ENCODE peak calls at places on chromosomes 7 and 10, in five cellular contexts. L is NCI-H345; V is AG10803; X is coronary artery; B is activated CD4-positive, alpha-beta T cell treated with anti-CD3 and anti-CD28 coated beads for 36 hours. F is an unnamed sample.

GRCh38 chr7:2760098-2760889 is 72.3 kb downstream of the AMZ1 start:
- DNase-seq in L (peak; percentile 71), V (peak; percentile 58), X (no peak), B (peak; percentile 41), F (peak; percentile 97)

GRCh38 chr7:63025815-63026214 is 972.8 kb upstream of the ZNF722 start:
- DNase-seq in L (no peak), V (no peak), X (no peak), B (no peak), F (no peak)

GRCh38 chr7:44489955-44490350 is 505 bp downstream of the NUDCD3 start:
- DNase-seq in L (no peak), V (peak; percentile 32), X (no peak), B (peak; percentile 61), F (no peak)

GRCh38 chr7:90938371-90938770 is 325.9 kb upstream of the FZD1 start:
- DNase-seq in L (no peak), V (no peak), X (no peak), B (no peak), F (no peak)

GRCh38 chr7:78912781-78913180 is 540.7 kb downstream of the MAGI2 start:
- DNase-seq in L (no peak), V (peak; percentile 16), X (no peak), B (no peak), F (peak; percentile 67)

GRCh38 chr7:80478683-80479082 is 33.2 kb downstream of the GNAT3 start:
- DNase-seq in L (no peak), V (peak; percentile 45), X (no peak), B (no peak), F (peak; percentile 59)

GRCh38 chr10:128062837-128063563 is 63.2 kb downstream of the MKI67 start:
- DNase-seq in L (no peak), V (no peak), X (peak; percentile 69), B (peak; percentile 64), F (no peak)

GRCh38 chr7:41003031-41003925 is 699.6 kb downstream of the INHBA start:
- DNase-seq in L (peak; percentile 9), V (peak; percentile 11), X (no peak), B (peak; percentile 71), F (peak; percentile 32)

GRCh38 chr10:69051303-69051702 is 36.6 kb upstream of the SRGN start:
- DNase-seq in L (no peak), V (peak; percentile 38), X (no peak), B (peak; percentile 72), F (peak; percentile 25)